ENCODE peak calls at places on chromosomes 5 and 9, in five cellular contexts. One of them, this sample, is unnamed.

GRCh38 chr5:36273809-36274526 is 27.7 kb downstream of the RANBP3L start:
- DNase-seq in cardiac muscle cell: no peak
- DNase-seq in Caco-2: no peak
- DNase-seq in GM12878: no peak
- DNase-seq in fibroblast of villous mesenchyme: no peak
- DNase-seq in this sample: no peak

GRCh38 chr5:7823601-7824000 is 27.3 kb downstream of the CFAP90 start:
- DNase-seq in GM12878: no peak
- DNase-seq in fibroblast of villous mesenchyme: no peak
- DNase-seq in cardiac muscle cell: no peak
- DNase-seq in Caco-2: no peak
- DNase-seq in this sample: no peak

GRCh38 chr5:77129386-77129785 is 42.3 kb upstream of the ZBED3 start:
- DNase-seq in fibroblast of villous mesenchyme: peak
- DNase-seq in cardiac muscle cell: peak
- DNase-seq in Caco-2: peak
- DNase-seq in GM12878: no peak
- DNase-seq in this sample: no peak

GRCh38 chr9:34279431-34279830 is 49.6 kb downstream of the KIF24 start:
- DNase-seq in Caco-2: no peak
- DNase-seq in fibroblast of villous mesenchyme: no peak
- DNase-seq in GM12878: no peak
- DNase-seq in cardiac muscle cell: no peak
- DNase-seq in this sample: no peak

GRCh38 chr5:55897905-55898304 is 46.7 kb downstream of the IL31RA start:
- DNase-seq in GM12878: no peak
- DNase-seq in cardiac muscle cell: no peak
- DNase-seq in fibroblast of villous mesenchyme: peak
- DNase-seq in Caco-2: no peak
- DNase-seq in this sample: no peak

GRCh38 chr5:178340187-178340586 is 107.6 kb upstream of the PHYKPL start:
- DNase-seq in GM12878: no peak
- DNase-seq in Caco-2: no peak
- DNase-seq in fibroblast of villous mesenchyme: no peak
- DNase-seq in cardiac muscle cell: no peak
- DNase-seq in this sample: no peak

GRCh38 chr9:114930063-114930812 is at the start of gene TNFSF8:
- DNase-seq in Caco-2: no peak
- DNase-seq in fibroblast of villous mesenchyme: no peak
- DNase-seq in GM12878: no peak
- DNase-seq in cardiac muscle cell: no peak
- DNase-seq in this sample: no peak

GRCh38 chr9:79769476-79770275 is 197.9 kb downstream of the TLE4 start:
- DNase-seq in Caco-2: peak
- DNase-seq in GM12878: no peak
- DNase-seq in fibroblast of villous mesenchyme: no peak
- DNase-seq in cardiac muscle cell: no peak
- DNase-seq in this sample: no peak

GRCh38 chr9:17422994-17423680 is 155.7 kb upstream of the SH3GL2 start:
- DNase-seq in GM12878: no peak
- DNase-seq in Caco-2: no peak
- DNase-seq in cardiac muscle cell: no peak
- DNase-seq in fibroblast of villous mesenchyme: no peak
- DNase-seq in this sample: no peak

GRCh38 chr9:104881991-104882555 is 45.9 kb downstream of the ABCA1 start:
- DNase-seq in cardiac muscle cell: no peak
- DNase-seq in GM12878: no peak
- DNase-seq in fibroblast of villous mesenchyme: no peak
- DNase-seq in Caco-2: no peak
- DNase-seq in this sample: no peak

GRCh38 chr5:74895906-74896305 is 29.7 kb upstream of the FAM169A start:
- DNase-seq in GM12878: no peak
- DNase-seq in fibroblast of villous mesenchyme: no peak
- DNase-seq in cardiac muscle cell: no peak
- DNase-seq in Caco-2: no peak
- DNase-seq in this sample: no peak

GRCh38 chr5:96125335-96125891 is 163.8 kb upstream of the ELL2 start:
- DNase-seq in GM12878: no peak
- DNase-seq in fibroblast of villous mesenchyme: peak
- DNase-seq in cardiac muscle cell: peak
- DNase-seq in Caco-2: no peak
- DNase-seq in this sample: no peak

GRCh38 chr5:72477176-72477575 is 30.0 kb downstream of the ZNF366 start:
- DNase-seq in fibroblast of villous mesenchyme: no peak
- DNase-seq in Caco-2: no peak
- DNase-seq in cardiac muscle cell: no peak
- DNase-seq in GM12878: no peak
- DNase-seq in this sample: no peak

GRCh38 chr9:130189840-130190239 is 17.6 kb downstream of the NCS1 start:
- DNase-seq in cardiac muscle cell: no peak
- DNase-seq in fibroblast of villous mesenchyme: peak
- DNase-seq in Caco-2: no peak
- DNase-seq in GM12878: no peak
- DNase-seq in this sample: no peak

GRCh38 chr9:76634356-76635054 is 129.7 kb upstream of the PCA3 start:
- DNase-seq in GM12878: no peak
- DNase-seq in cardiac muscle cell: peak
- DNase-seq in Caco-2: peak
- DNase-seq in fibroblast of villous mesenchyme: peak
- DNase-seq in this sample: no peak

GRCh38 chr5:172703952-172704351 is 62.9 kb downstream of the NEURL1B start:
- DNase-seq in GM12878: no peak
- DNase-seq in cardiac muscle cell: no peak
- DNase-seq in fibroblast of villous mesenchyme: no peak
- DNase-seq in Caco-2: no peak
- DNase-seq in this sample: no peak

GRCh38 chr5:123700624-123701023 is 188.6 kb downstream of the CSNK1G3 start:
- DNase-seq in cardiac muscle cell: no peak
- DNase-seq in fibroblast of villous mesenchyme: peak
- DNase-seq in GM12878: no peak
- DNase-seq in Caco-2: peak
- DNase-seq in this sample: no peak

GRCh38 chr5:138464018-138464387 is 1.3 kb upstream of the EGR1 start:
- DNase-seq in cardiac muscle cell: peak
- DNase-seq in Caco-2: peak
- DNase-seq in GM12878: peak
- DNase-seq in fibroblast of villous mesenchyme: peak
- DNase-seq in this sample: peak

GRCh38 chr5:14125262-14125661 is 17.9 kb upstream of the TRIO start:
- DNase-seq in cardiac muscle cell: no peak
- DNase-seq in Caco-2: no peak
- DNase-seq in fibroblast of villous mesenchyme: no peak
- DNase-seq in GM12878: no peak
- DNase-seq in this sample: no peak

GRCh38 chr5:157328277-157328912 is 62.5 kb downstream of the CYFIP2 start:
- DNase-seq in cardiac muscle cell: peak
- DNase-seq in Caco-2: peak
- DNase-seq in fibroblast of villous mesenchyme: peak
- DNase-seq in GM12878: no peak
- DNase-seq in this sample: peak

GRCh38 chr5:133386662-133387061 is 225.7 kb downstream of the FSTL4 start:
- DNase-seq in cardiac muscle cell: no peak
- DNase-seq in Caco-2: no peak
- DNase-seq in fibroblast of villous mesenchyme: no peak
- DNase-seq in GM12878: no peak
- DNase-seq in this sample: no peak

GRCh38 chr5:143130891-143131290 is 272.6 kb downstream of the NR3C1 start:
- DNase-seq in Caco-2: no peak
- DNase-seq in GM12878: no peak
- DNase-seq in fibroblast of villous mesenchyme: no peak
- DNase-seq in cardiac muscle cell: no peak
- DNase-seq in this sample: no peak

GRCh38 chr9:126624453-126624872 is 10.7 kb downstream of the LMX1B start:
- DNase-seq in Caco-2: no peak
- DNase-seq in GM12878: no peak
- DNase-seq in cardiac muscle cell: no peak
- DNase-seq in fibroblast of villous mesenchyme: no peak
- DNase-seq in this sample: no peak

GRCh38 chr9:18159254-18159653 is 314.7 kb upstream of the ADAMTSL1 start:
- DNase-seq in GM12878: no peak
- DNase-seq in fibroblast of villous mesenchyme: no peak
- DNase-seq in Caco-2: no peak
- DNase-seq in cardiac muscle cell: no peak
- DNase-seq in this sample: no peak

GRCh38 chr9:69097053-69097452 is 61.5 kb downstream of the FXN start:
- DNase-seq in fibroblast of villous mesenchyme: peak
- DNase-seq in Caco-2: peak
- DNase-seq in GM12878: no peak
- DNase-seq in cardiac muscle cell: no peak
- DNase-seq in this sample: no peak

GRCh38 chr5:16980983-16981382 is 44.9 kb upstream of the MYO10 start:
- DNase-seq in GM12878: no peak
- DNase-seq in cardiac muscle cell: no peak
- DNase-seq in Caco-2: no peak
- DNase-seq in fibroblast of villous mesenchyme: peak
- DNase-seq in this sample: no peak

GRCh38 chr5:37514946-37515345 is 135.8 kb downstream of the WDR70 start:
- DNase-seq in GM12878: no peak
- DNase-seq in cardiac muscle cell: no peak
- DNase-seq in Caco-2: no peak
- DNase-seq in fibroblast of villous mesenchyme: no peak
- DNase-seq in this sample: no peak

GRCh38 chr5:32928761-32929160 is 217.6 kb downstream of the NPR3 start:
- DNase-seq in Caco-2: no peak
- DNase-seq in GM12878: no peak
- DNase-seq in cardiac muscle cell: no peak
- DNase-seq in fibroblast of villous mesenchyme: no peak
- DNase-seq in this sample: no peak

GRCh38 chr5:168315416-168315990 is 24.1 kb downstream of the WWC1 start:
- DNase-seq in fibroblast of villous mesenchyme: no peak
- DNase-seq in cardiac muscle cell: no peak
- DNase-seq in Caco-2: no peak
- DNase-seq in GM12878: no peak
- DNase-seq in this sample: no peak
- TF ChIP-seq CTCF in fibroblast of villous mesenchyme: no peak
- TF ChIP-seq CTCF in cardiac muscle cell: no peak
- TF ChIP-seq CTCF in Caco-2: no peak
- TF ChIP-seq CTCF in GM12878: no peak
- TF ChIP-seq CTCF in this sample: no peak

GRCh38 chr5:6291961-6292360 is 86.4 kb downstream of the MED10 start:
- DNase-seq in cardiac muscle cell: peak
- DNase-seq in GM12878: no peak
- DNase-seq in fibroblast of villous mesenchyme: peak
- DNase-seq in Caco-2: peak
- DNase-seq in this sample: no peak
- TF ChIP-seq CTCF in cardiac muscle cell: no peak
- TF ChIP-seq CTCF in GM12878: peak
- TF ChIP-seq CTCF in fibroblast of villous mesenchyme: peak
- TF ChIP-seq CTCF in Caco-2: no peak
- TF ChIP-seq CTCF in this sample: peak

GRCh38 chr9:70465398-70465797 is 50.9 kb upstream of the KLF9 start:
- DNase-seq in cardiac muscle cell: no peak
- DNase-seq in Caco-2: no peak
- DNase-seq in fibroblast of villous mesenchyme: no peak
- DNase-seq in GM12878: no peak
- DNase-seq in this sample: no peak
- TF ChIP-seq CTCF in cardiac muscle cell: peak
- TF ChIP-seq CTCF in Caco-2: no peak
- TF ChIP-seq CTCF in fibroblast of villous mesenchyme: no peak
- TF ChIP-seq CTCF in GM12878: no peak
- TF ChIP-seq CTCF in this sample: no peak

GRCh38 chr9:135804588-135805421 is 102.5 kb downstream of the CAMSAP1 start:
- DNase-seq in Caco-2: no peak
- DNase-seq in cardiac muscle cell: no peak
- DNase-seq in GM12878: no peak
- DNase-seq in fibroblast of villous mesenchyme: no peak
- DNase-seq in this sample: no peak
- TF ChIP-seq CTCF in Caco-2: no peak
- TF ChIP-seq CTCF in cardiac muscle cell: no peak
- TF ChIP-seq CTCF in GM12878: no peak
- TF ChIP-seq CTCF in fibroblast of villous mesenchyme: peak
- TF ChIP-seq CTCF in this sample: no peak

DNA sequence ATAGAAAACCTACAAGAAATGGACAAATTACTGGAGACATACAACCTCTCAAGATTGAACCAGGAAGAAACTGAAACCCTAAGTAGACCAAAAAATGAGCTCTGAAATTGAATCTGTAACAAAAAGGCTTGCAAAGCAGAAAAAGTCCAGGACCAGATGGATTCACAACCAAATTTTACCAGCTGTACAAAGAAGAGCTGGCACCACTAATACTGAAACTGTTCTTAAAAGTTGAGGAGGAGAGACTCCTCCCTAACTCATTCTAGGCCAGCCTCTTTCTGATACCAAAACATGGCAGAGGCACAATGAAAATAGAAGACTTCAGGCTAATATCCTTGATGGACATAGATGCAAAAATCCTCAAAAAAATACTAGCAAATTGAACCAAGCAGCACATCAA is 542.3 kb downstream of the CYLC2 start:
- DNase-seq in cardiac muscle cell: no peak
- DNase-seq in Caco-2: no peak
- DNase-seq in fibroblast of villous mesenchyme: no peak
- DNase-seq in GM12878: no peak
- DNase-seq in this sample: no peak
- TF ChIP-seq CTCF in cardiac muscle cell: no peak
- TF ChIP-seq CTCF in Caco-2: no peak
- TF ChIP-seq CTCF in fibroblast of villous mesenchyme: no peak
- TF ChIP-seq CTCF in GM12878: no peak
- TF ChIP-seq CTCF in this sample: no peak

GRCh38 chr9:73738741-73739530 is 587.3 kb downstream of the ANXA1 start:
- DNase-seq in fibroblast of villous mesenchyme: no peak
- DNase-seq in cardiac muscle cell: no peak
- DNase-seq in GM12878: no peak
- DNase-seq in Caco-2: no peak
- DNase-seq in this sample: no peak

GRCh38 chr9:73745598-73745997 is 593.9 kb downstream of the ANXA1 start:
- DNase-seq in GM12878: no peak
- DNase-seq in Caco-2: no peak
- DNase-seq in fibroblast of villous mesenchyme: no peak
- DNase-seq in cardiac muscle cell: no peak
- DNase-seq in this sample: no peak

GRCh38 chr9:73743826-73744225 is 592.2 kb downstream of the ANXA1 start:
- DNase-seq in GM12878: no peak
- DNase-seq in fibroblast of villous mesenchyme: no peak
- DNase-seq in cardiac muscle cell: no peak
- DNase-seq in Caco-2: no peak
- DNase-seq in this sample: no peak

GRCh38 chr9:73741316-73741715 is 589.7 kb downstream of the ANXA1 start:
- DNase-seq in cardiac muscle cell: peak
- DNase-seq in GM12878: no peak
- DNase-seq in Caco-2: no peak
- DNase-seq in fibroblast of villous mesenchyme: no peak
- DNase-seq in this sample: no peak

GRCh38 chr9:73742412-73742811 is 590.7 kb downstream of the ANXA1 start:
- DNase-seq in cardiac muscle cell: no peak
- DNase-seq in GM12878: no peak
- DNase-seq in fibroblast of villous mesenchyme: no peak
- DNase-seq in Caco-2: no peak
- DNase-seq in this sample: no peak
- TF ChIP-seq CTCF in cardiac muscle cell: no peak
- TF ChIP-seq CTCF in GM12878: no peak
- TF ChIP-seq CTCF in fibroblast of villous mesenchyme: no peak
- TF ChIP-seq CTCF in Caco-2: no peak
- TF ChIP-seq CTCF in this sample: no peak

This sample was measured in progenitor cell of endocrine pancreas.